ENCODE peak calls at places on chromosomes 6 and 20, in five cellular contexts. X is upper lobe of left lung, W is K562, A is HepG2, N is GM12878. F is an unnamed sample.

GRCh38 chr6:140485740-140486467 is 1111.5 kb upstream of the CITED2 start:
- ATAC-seq in X (no peak), N (peak; percentile 80), A (no peak), W (peak; percentile 78), F (peak; percentile 48)

GRCh38 chr20:4869290-4870193 is 131.8 kb downstream of the SLC23A2 start:
- ATAC-seq in X (no peak), A (no peak), N (no peak), W (no peak), F (no peak)

GRCh38 chr6:68778356-68779020 is 143.4 kb downstream of the ADGRB3 start:
- ATAC-seq in N (peak; percentile 66), A (peak; percentile 81), W (peak; percentile 87), X (peak; percentile 53), F (peak; percentile 43)

GRCh38 chr6:27031302-27031701 is 216.2 kb upstream of the PRSS16 start:
- ATAC-seq in W (no peak), A (no peak), X (no peak), N (no peak), F (no peak)

GRCh38 chr6:6784514-6785162 is 196.1 kb downstream of the LY86 start:
- ATAC-seq in A (no peak), X (no peak), N (no peak), W (no peak), F (no peak)

GRCh38 chr6:153125032-153125431 is 6.0 kb downstream of the RGS17 start:
- ATAC-seq in A (no peak), N (no peak), X (no peak), W (no peak), F (no peak)

GRCh38 chr6:140537834-140538680 is 1163.6 kb upstream of the CITED2 start:
- ATAC-seq in N (peak; percentile 63), W (no peak), A (peak; percentile 82), X (peak; percentile 61), F (peak; percentile 87)

GRCh38 chr6:14286634-14287428 is 169.3 kb downstream of the CD83 start:
- ATAC-seq in X (no peak), N (no peak), W (no peak), A (no peak), F (no peak)

DNA sequence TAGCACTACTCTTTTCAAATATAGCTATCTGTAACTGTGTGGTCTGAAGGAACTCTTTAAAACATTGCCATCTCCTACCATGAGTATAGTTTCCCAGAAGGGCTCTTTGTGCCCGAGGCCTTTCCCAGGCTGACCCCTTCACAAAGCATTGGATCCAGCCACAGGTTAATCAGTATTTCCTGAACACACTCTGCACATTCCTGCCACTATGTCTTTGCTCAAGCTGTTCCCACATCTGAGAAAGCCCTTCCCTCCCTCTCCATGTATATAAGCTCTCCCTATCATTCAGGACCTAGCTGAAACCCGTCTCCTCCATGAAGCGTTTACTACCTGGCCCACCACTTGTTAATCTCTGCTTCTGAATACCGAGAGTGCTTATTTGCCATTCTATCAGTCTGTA is 47.8 kb upstream of the PKHD1 start:
- ATAC-seq in W (no peak), N (no peak), A (peak; percentile 71), X (no peak), F (no peak)
- H3K4me1 ChIP-seq in W (no peaks in the 10 kb centered on the region), N (peaks cover 8% of the 10 kb centered on the region), A (no peaks in the 10 kb centered on the region), X (no peaks in the 10 kb centered on the region), F (peaks cover 9% of the 10 kb centered on the region)

GRCh38 chr6:158762787-158763439 is 56.3 kb downstream of the EZR start:
- ATAC-seq in A (no peak), N (no peak), X (no peak), W (peak; percentile 67), F (peak; percentile 63)
- TF ChIP-seq POLR2AphosphoS5 in A (no peak), N (peak; percentile 37), X (no peak), W (peak; percentile 89), F (peak; percentile 38)

GRCh38 chr20:25353754-25354705 is 36.6 kb downstream of the ABHD12 start:
- ATAC-seq in W (no peak), X (no peak), N (no peak), A (no peak), F (no peak)
- TF ChIP-seq EP300 in W (no peak), X (no peak), N (no peak), A (no peak), F (no peak)

DNA sequence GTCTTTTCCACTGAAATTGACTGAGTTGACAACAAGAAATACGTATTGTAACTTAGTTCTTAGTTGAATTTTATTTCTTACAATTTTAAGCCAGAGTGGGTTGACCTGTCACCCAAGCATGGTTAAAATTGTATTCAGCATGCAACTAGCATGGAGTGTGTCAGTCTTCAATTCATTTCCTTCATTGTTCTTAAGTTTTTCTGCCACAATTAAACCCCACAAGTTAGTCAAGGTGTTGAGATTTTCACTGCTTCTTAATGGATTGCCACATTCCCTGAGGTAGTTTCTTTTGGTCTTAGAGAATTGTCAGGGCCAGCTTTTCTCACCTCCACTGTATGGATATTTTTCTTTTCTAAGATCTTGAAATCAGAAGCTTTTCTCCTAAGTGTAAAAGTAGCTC is 2.1 kb downstream of the PTPN1 start:
- ATAC-seq in N (no peak), W (no peak), A (no peak), X (no peak), F (no peak)
- H3K4me1 ChIP-seq in N (peaks cover 21% of the 10 kb centered on the region), W (peaks cover 34% of the 10 kb centered on the region), A (peaks cover 63% of the 10 kb centered on the region), X (peaks cover 67% of the 10 kb centered on the region), F (peaks cover 74% of the 10 kb centered on the region)

DNA sequence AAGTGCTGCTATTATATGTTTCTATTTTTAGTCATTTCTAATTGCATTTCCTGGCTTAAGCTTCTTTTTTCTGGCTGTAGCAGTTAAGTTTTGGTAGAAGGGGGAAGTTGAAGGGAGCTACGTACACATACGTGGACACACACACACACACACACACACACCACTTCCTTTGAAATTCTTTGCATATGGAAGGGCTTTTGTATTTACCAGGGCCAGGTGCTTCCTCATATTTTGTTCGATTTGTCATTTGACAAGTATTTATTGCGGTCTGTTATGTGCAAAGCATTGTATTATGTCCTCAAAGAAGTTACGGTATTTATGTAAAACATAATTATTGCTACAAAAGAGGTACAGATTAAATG is 82.3 kb downstream of the RTN4IP1 start:
- ATAC-seq in W (no peak), X (peak; percentile 75), N (no peak), A (no peak), F (peak; percentile 52)
- TF ChIP-seq POLR2AphosphoS5 in W (no peak), X (no peak), N (no peak), A (no peak), F (no peak)

GRCh38 chr6:24972551-24972950 is 36.8 kb upstream of the RIPOR2 start:
- ATAC-seq in X (no peak), W (no peak), N (no peak), A (no peak), F (no peak)
- TF ChIP-seq EP300 in X (no peak), W (no peak), N (no peak), A (no peak), F (no peak)